ENCODE peak calls at places on chromosomes 3 and 15, in ten cellular contexts. P, R, T, E, C, A, D, G, H and B are unnamed samples.

GRCh38 chr3:188788621-188789081 is 383.1 kb upstream of the TPRG1 start:
- DNase-seq in P (peak; percentile 55), R (peak; percentile 51), T (no peak), E (peak; percentile 96), C (no peak), A (peak; percentile 90), D (no peak), G (no peak), H (no peak), B (no peak)

GRCh38 chr3:184712248-184712559 is 340 bp upstream of the MAGEF1 start:
- DNase-seq in P (no peak), R (no peak), T (no peak), E (no peak), C (no peak), A (no peak), D (no peak), G (no peak), H (no peak), B (no peak)

GRCh38 chr3:64763980-64764379 is 76.2 kb upstream of the ADAMTS9 start:
- DNase-seq in P (no peak), R (no peak), T (no peak), E (no peak), C (no peak), A (no peak), D (no peak), G (no peak), H (no peak), B (no peak)

GRCh38 chr3:117523407-117523806 is 813.8 kb downstream of the TUSC7 start:
- DNase-seq in P (no peak), R (no peak), T (no peak), E (no peak), C (no peak), A (no peak), D (no peak), G (no peak), H (no peak), B (no peak)

GRCh38 chr15:95259965-95260364 is 1028.6 kb downstream of the MCTP2 start:
- DNase-seq in P (no peak), R (no peak), T (peak; percentile 13), E (peak; percentile 80), C (no peak), A (no peak), D (no peak), G (no peak), H (no peak), B (no peak)

GRCh38 chr15:40932146-40932545 is 3.0 kb downstream of the DLL4 start:
- DNase-seq in P (no peak), R (no peak), T (no peak), E (no peak), C (no peak), A (no peak), D (no peak), G (peak; percentile 18), H (no peak), B (no peak)

GRCh38 chr15:64931381-64931780 is 19.7 kb downstream of the ANKDD1A start:
- DNase-seq in P (no peak), R (no peak), T (no peak), E (no peak), C (no peak), A (no peak), D (no peak), G (no peak), H (no peak), B (no peak)

GRCh38 chr3:110929811-110930210 is 141.8 kb upstream of the NECTIN3 start:
- DNase-seq in P (no peak), R (no peak), T (no peak), E (no peak), C (no peak), A (no peak), D (no peak), G (no peak), H (no peak), B (no peak)

GRCh38 chr3:98846101-98846500 is 55.4 kb downstream of the DCBLD2 start:
- DNase-seq in P (no peak), R (no peak), T (no peak), E (peak; percentile 42), C (no peak), A (peak; percentile 84), D (no peak), G (no peak), H (no peak), B (no peak)

GRCh38 chr15:37122703-37123102 is 22.4 kb upstream of the MEIS2 start:
- DNase-seq in P (no peak), R (no peak), T (no peak), E (peak; percentile 63), C (no peak), A (peak; percentile 61), D (no peak), G (no peak), H (no peak), B (no peak)

GRCh38 chr15:92463826-92464225 is 70.1 kb downstream of the ST8SIA2 start:
- DNase-seq in P (no peak), R (no peak), T (no peak), E (no peak), C (no peak), A (peak; percentile 27), D (no peak), G (no peak), H (no peak), B (no peak)

GRCh38 chr15:78955355-78955754 is 10.5 kb upstream of the CTSH start:
- DNase-seq in P (no peak), R (no peak), T (no peak), E (no peak), C (no peak), A (no peak), D (no peak), G (no peak), H (no peak), B (no peak)

GRCh38 chr3:72116226-72116625 is 331.3 kb upstream of the PROK2 start:
- DNase-seq in P (no peak), R (no peak), T (no peak), E (no peak), C (no peak), A (no peak), D (no peak), G (no peak), H (no peak), B (no peak)

GRCh38 chr3:188890572-188891270 is 281.1 kb upstream of the TPRG1 start:
- DNase-seq in P (no peak), R (no peak), T (no peak), E (peak; percentile 69), C (no peak), A (peak; percentile 69), D (no peak), G (no peak), H (no peak), B (no peak)